ENCODE peak calls at places on chromosome 15, in four cellular contexts. I, R, W and E are unnamed samples.
A peak's percentile ranks its signal among the peaks of the same experiment; 100 is the strongest.

GRCh38 chr15:84046064-84046637 is 189.4 kb upstream of the GOLGA6L4 start:
- DNase-seq in I (no peak), R (no peak), W (no peak), E (no peak)

GRCh38 chr15:50227076-50227475 is 38.5 kb downstream of the HDC start:
- DNase-seq in I (no peak), R (no peak), W (no peak), E (no peak)

GRCh38 chr15:62110000-62110851 is 43.4 kb downstream of the C2CD4A start:
- DNase-seq in I (no peak), R (no peak), W (no peak), E (no peak)

GRCh38 chr15:68818671-68819450 is 1.8 kb downstream of the ANP32A start:
- DNase-seq in I (peak; percentile 58), R (peak; percentile 49), W (peak; percentile 83), E (peak; percentile 87)

GRCh38 chr15:77040673-77041072 is 30.2 kb downstream of the TSPAN3 start:
- DNase-seq in I (no peak), R (no peak), W (no peak), E (no peak)

GRCh38 chr15:56227780-56228179 is 15.9 kb downstream of the RFX7 start:
- DNase-seq in I (no peak), R (no peak), W (no peak), E (no peak)

GRCh38 chr15:76386926-76387325 is 50.4 kb downstream of the ISL2 start:
- DNase-seq in I (no peak), R (no peak), W (no peak), E (no peak)

GRCh38 chr15:94395626-94396025 is 164.3 kb downstream of the MCTP2 start:
- DNase-seq in I (no peak), R (no peak), W (no peak), E (no peak)

GRCh38 chr15:82108489-82109078 is 62.8 kb upstream of the MEX3B start:
- DNase-seq in I (peak; percentile 61), R (peak; percentile 63), W (peak; percentile 52), E (peak; percentile 91)

GRCh38 chr15:82177291-82178010 is 85.1 kb downstream of the EFL1 start:
- DNase-seq in I (no peak), R (no peak), W (no peak), E (no peak)

GRCh38 chr15:94056314-94056713 is 175.0 kb upstream of the MCTP2 start:
- DNase-seq in I (no peak), R (no peak), W (no peak), E (no peak)

GRCh38 chr15:59227021-59227420 is 20.4 kb downstream of the LDHAL6B start:
- DNase-seq in I (no peak), R (no peak), W (no peak), E (no peak)

GRCh38 chr15:78405336-78405924 is 32.6 kb upstream of the IREB2 start:
- DNase-seq in I (no peak), R (no peak), W (no peak), E (peak; percentile 87)

GRCh38 chr15:58873267-58873666 is 60.2 kb downstream of the SLTM start:
- DNase-seq in I (no peak), R (no peak), W (no peak), E (no peak)

GRCh38 chr15:98878172-98878571 is 129.4 kb downstream of the PGPEP1L start:
- DNase-seq in I (no peak), R (no peak), W (no peak), E (no peak)

GRCh38 chr15:86541540-86541939 is 461.9 kb downstream of the AGBL1 start:
- DNase-seq in I (no peak), R (no peak), W (no peak), E (no peak)

GRCh38 chr15:52505141-52505540 is 23.5 kb downstream of the MYO5A start:
- DNase-seq in I (no peak), R (no peak), W (peak; percentile 59), E (no peak)

GRCh38 chr15:40754574-40754882 is 526 bp downstream of the RMDN3 start:
- DNase-seq in I (peak; percentile 32), R (peak; percentile 16), W (no peak), E (peak; percentile 72)

GRCh38 chr15:78090422-78090821 is 1.9 kb upstream of the SH2D7 start:
- DNase-seq in I (no peak), R (no peak), W (no peak), E (no peak)

GRCh38 chr15:26720546-26720945 is 52.3 kb downstream of the GABRB3 start:
- DNase-seq in I (no peak), R (no peak), W (no peak), E (no peak)

DNA sequence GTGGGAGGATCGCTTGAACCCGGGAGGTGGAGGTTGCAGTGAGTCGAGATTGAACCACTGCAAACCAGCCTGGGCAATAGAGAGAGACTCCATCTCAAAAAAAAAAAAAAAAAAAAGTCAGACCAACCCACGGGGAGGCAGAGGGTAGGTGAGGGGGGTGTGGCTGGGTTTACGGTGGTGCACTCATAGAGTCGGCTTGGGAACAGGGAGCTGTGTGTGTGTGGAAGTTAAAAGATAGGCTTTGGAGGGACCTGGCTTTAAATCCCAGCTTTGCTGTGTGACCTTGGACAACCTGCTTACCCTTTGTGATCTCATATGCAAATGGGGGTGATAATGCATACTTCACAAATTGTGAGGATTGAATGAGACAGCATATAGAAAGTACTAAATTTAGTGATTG is 10.0 kb upstream of the ISLR2 start:
- DNase-seq in I (no peak), R (no peak), W (no peak), E (no peak)
- H3K27me3 ChIP-seq in I (peaks cover 6% of the 10 kb centered on the region), R (peaks cover 9% of the 10 kb centered on the region), W (no peaks in the 10 kb centered on the region), E (peaks cover 5% of the 10 kb centered on the region)

DNA sequence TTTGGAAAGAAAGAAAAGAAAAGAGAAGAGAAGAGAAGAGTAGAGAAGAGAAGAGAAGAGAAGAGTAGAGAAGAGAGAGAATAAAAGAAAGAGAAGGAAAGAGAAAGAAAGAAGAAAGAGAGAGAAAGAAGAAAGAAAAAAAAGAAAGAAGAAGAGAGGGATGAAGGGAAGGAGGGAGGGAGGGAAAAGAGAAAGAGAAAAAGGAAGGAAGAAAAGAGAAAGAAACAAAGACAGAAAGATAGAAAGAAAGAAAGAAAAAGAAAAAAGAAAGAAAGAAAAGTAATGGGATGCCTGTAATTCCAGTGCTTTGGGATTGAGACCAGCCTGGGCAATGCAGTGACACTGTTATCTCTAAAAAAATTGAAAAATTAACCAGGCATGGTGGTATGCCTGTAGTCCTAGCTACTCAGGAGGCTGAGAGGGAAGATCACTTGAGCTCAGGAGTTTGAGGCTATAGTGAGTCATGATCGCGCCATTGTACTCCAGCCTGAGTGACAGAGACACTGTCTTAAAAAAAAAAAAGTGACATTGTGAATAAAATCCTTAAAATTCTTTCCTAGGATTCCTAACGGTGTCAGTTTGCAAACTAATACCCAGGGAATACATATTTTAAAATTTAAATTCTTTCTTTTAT is 1.7 kb downstream of the RASL12 start:
- DNase-seq in I (no peak), R (no peak), W (peak; percentile 19), E (no peak)
- H3K4me3 ChIP-seq in I (no peak overlapping the region), R (no peak overlapping the region), W (peak overlapping the region; percentile 90), E (no peak overlapping the region)

GRCh38 chr15:90221251-90221900 is 12.4 kb downstream of the CIB1 start:
- DNase-seq in I (peak; percentile 79), R (peak; percentile 45), W (peak; percentile 89), E (peak; percentile 95)
- H3K36me3 ChIP-seq in I (peaks cover 17% of the 10 kb centered on the region), R (peaks cover 22% of the 10 kb centered on the region), W (no peaks in the 10 kb centered on the region), E (peaks cover 27% of the 10 kb centered on the region)

GRCh38 chr15:89433686-89434085 is 62.7 kb downstream of the RHCG start:
- DNase-seq in I (no peak), R (no peak), W (no peak), E (peak; percentile 28)

GRCh38 chr15:89428246-89428645 is 68.1 kb downstream of the RHCG start:
- DNase-seq in I (no peak), R (no peak), W (no peak), E (no peak)

GRCh38 chr15:89429023-89429422 is 67.4 kb downstream of the RHCG start:
- DNase-seq in I (no peak), R (no peak), W (no peak), E (no peak)

GRCh38 chr15:89429986-89430385 is 66.4 kb downstream of the RHCG start:
- DNase-seq in I (no peak), R (no peak), W (no peak), E (peak; percentile 39)

GRCh38 chr15:89430530-89431341 is 65.6 kb downstream of the RHCG start:
- DNase-seq in I (peak; percentile 83), R (peak; percentile 76), W (peak; percentile 88), E (peak; percentile 95)
- H3K27me3 ChIP-seq in I (peaks cover 91% of the 10 kb centered on the region), R (peaks cover 9% of the 10 kb centered on the region), W (peaks cover 2% of the 10 kb centered on the region), E (peaks cover 21% of the 10 kb centered on the region)

DNA sequence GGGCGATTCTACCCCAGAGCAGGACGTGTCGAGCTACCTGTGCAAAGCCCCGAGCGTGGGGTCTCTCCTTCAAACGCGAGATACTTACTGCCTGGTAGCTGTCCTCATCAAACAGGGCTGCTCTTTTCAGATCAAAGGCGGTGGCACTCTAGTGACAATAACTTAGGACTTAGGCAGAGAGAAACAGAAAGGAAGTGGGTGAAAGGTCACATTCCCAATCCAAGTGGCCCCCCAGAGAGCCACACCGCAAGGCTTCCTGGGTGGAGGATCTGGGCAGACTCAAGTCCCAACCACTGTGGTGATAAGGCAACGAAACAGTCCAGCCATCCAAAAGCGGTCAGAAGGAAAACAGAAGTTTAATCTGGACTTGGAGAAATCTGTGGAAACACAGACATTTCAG is 227.2 kb downstream of the ADAMTS17 start:
- DNase-seq in I (peak; percentile 60), R (no peak), W (no peak), E (peak; percentile 56)
- H3K4me3 ChIP-seq in I (no peak overlapping the region), R (no peak overlapping the region), W (no peak overlapping the region), E (no peak overlapping the region)

DNA sequence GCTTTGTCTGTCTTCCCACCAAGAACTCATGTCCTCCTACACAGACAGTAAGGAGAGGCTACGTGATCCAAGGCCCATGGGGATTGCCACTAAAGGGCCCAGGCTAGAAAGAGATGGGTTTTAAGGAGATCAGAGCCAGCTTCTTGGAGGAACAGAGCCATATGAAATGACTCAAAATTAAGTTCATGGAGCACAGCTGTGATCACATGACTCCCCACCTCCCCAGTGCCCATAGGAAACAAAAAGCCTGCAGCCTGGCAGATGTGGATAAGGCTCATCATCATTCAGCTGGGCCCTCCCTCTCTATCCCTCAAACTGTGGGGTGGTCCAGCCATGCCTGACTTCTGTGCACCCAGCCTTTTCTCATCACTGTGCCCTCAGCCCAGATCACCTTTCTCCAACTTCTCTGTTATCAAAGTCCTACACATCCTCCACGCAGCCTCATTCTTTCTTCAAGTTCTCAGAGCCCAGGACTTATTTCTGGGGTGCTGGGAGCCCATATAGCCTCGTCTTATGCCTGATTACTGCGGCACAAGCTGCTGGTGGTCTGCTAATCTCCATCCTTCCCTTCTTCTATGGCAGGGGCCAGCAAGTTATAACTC is 137.6 kb downstream of the SMAD6 start:
- DNase-seq in I (no peak), R (no peak), W (no peak), E (no peak)
- H3K36me3 ChIP-seq in I (no peaks in the 10 kb centered on the region), R (no peaks in the 10 kb centered on the region), W (no peaks in the 10 kb centered on the region), E (no peaks in the 10 kb centered on the region)

DNA sequence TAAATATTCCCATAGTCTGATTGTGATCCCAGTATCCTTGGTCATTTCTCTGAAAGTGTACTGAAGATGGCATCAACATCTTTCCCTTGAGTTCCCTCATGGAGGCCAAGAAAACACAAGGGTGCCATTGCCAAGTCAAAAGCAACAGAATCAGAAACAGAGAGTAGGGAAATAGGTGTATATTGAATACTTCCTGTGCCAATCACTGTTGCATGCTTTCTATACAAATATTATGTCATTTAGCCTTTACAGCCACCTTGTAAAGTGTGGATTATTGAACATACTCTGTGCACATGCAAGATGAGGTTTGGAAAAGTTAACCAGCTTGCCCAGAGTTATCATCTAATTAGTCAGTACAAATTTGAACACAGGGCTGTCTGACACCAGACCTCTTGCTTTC is 117.9 kb downstream of the MAP2K5 start:
- DNase-seq in I (no peak), R (no peak), W (no peak), E (no peak)
- H3K27me3 ChIP-seq in I (peaks cover 88% of the 10 kb centered on the region), R (no peaks in the 10 kb centered on the region), W (no peaks in the 10 kb centered on the region), E (no peaks in the 10 kb centered on the region)

GRCh38 chr15:101277943-101278564 is 769 bp upstream of the SELENOS start:
- DNase-seq in I (no peak), R (no peak), W (no peak), E (peak; percentile 40)
- H3K4me3 ChIP-seq in I (peak overlapping the region; percentile 89), R (peak overlapping the region; percentile 68), W (no peak overlapping the region), E (peak overlapping the region; percentile 48)

GRCh38 chr15:31078461-31078860 is 23.1 kb downstream of the TRPM1 start:
- DNase-seq in I (no peak), R (no peak), W (no peak), E (no peak)
- H3K36me3 ChIP-seq in I (no peaks in the 10 kb centered on the region), R (no peaks in the 10 kb centered on the region), W (no peaks in the 10 kb centered on the region), E (no peaks in the 10 kb centered on the region)